ENCODE peak calls at places on chromosomes 12 and 14, in eight cellular contexts. One of them, this sample, is unnamed. For H3K4me1, the result is how much of the 10 kb centered on the place peaks cover.

GRCh38 chr14:24177928-24178327 is 6.0 kb downstream of the REC8 start:
- DNase-seq in stomach: no peak
- DNase-seq in IMR-90: no peak
- DNase-seq in upper lobe of right lung: no peak
- DNase-seq in CD8-positive, alpha-beta T cell: no peak
- DNase-seq in GM23248: no peak
- DNase-seq in colonic mucosa: no peak
- DNase-seq in heart left ventricle: no peak
- DNase-seq in this sample: no peak

GRCh38 chr14:44490966-44491365 is 16.1 kb downstream of the FSCB start:
- DNase-seq in stomach: no peak
- DNase-seq in IMR-90: no peak
- DNase-seq in upper lobe of right lung: no peak
- DNase-seq in CD8-positive, alpha-beta T cell: no peak
- DNase-seq in GM23248: no peak
- DNase-seq in colonic mucosa: no peak
- DNase-seq in heart left ventricle: no peak
- DNase-seq in this sample: no peak

GRCh38 chr12:39617887-39618286 is 1.7 kb downstream of the ABCD2 start:
- DNase-seq in stomach: no peak
- DNase-seq in IMR-90: no peak
- DNase-seq in upper lobe of right lung: no peak
- DNase-seq in CD8-positive, alpha-beta T cell: no peak
- DNase-seq in GM23248: no peak
- DNase-seq in colonic mucosa: no peak
- DNase-seq in heart left ventricle: no peak
- DNase-seq in this sample: no peak

GRCh38 chr12:100190013-100190394 is 10.6 kb upstream of the ACTR6 start:
- DNase-seq in stomach: no peak
- DNase-seq in IMR-90: no peak
- DNase-seq in upper lobe of right lung: no peak
- DNase-seq in CD8-positive, alpha-beta T cell: no peak
- DNase-seq in GM23248: peak
- DNase-seq in colonic mucosa: no peak
- DNase-seq in heart left ventricle: peak
- DNase-seq in this sample: peak

GRCh38 chr12:132986885-132987225 is 688 bp downstream of the ZNF26 start:
- DNase-seq in stomach: no peak
- DNase-seq in IMR-90: peak
- DNase-seq in upper lobe of right lung: no peak
- DNase-seq in CD8-positive, alpha-beta T cell: no peak
- DNase-seq in GM23248: peak
- DNase-seq in colonic mucosa: no peak
- DNase-seq in heart left ventricle: no peak
- DNase-seq in this sample: no peak

GRCh38 chr12:66188584-66189475 is at the start of gene IRAK3:
- DNase-seq in stomach: peak
- DNase-seq in IMR-90: peak
- DNase-seq in upper lobe of right lung: peak
- DNase-seq in CD8-positive, alpha-beta T cell: peak
- DNase-seq in GM23248: peak
- DNase-seq in colonic mucosa: peak
- DNase-seq in heart left ventricle: peak
- DNase-seq in this sample: peak

GRCh38 chr12:131049569-131050339 is 96.0 kb downstream of the ADGRD1 start:
- DNase-seq in stomach: no peak
- DNase-seq in IMR-90: no peak
- DNase-seq in upper lobe of right lung: peak
- DNase-seq in CD8-positive, alpha-beta T cell: no peak
- DNase-seq in GM23248: no peak
- DNase-seq in colonic mucosa: no peak
- DNase-seq in heart left ventricle: no peak
- DNase-seq in this sample: peak

GRCh38 chr14:48035836-48036235 is 360.4 kb upstream of the MDGA2 start:
- DNase-seq in stomach: no peak
- DNase-seq in IMR-90: no peak
- DNase-seq in upper lobe of right lung: peak
- DNase-seq in CD8-positive, alpha-beta T cell: no peak
- DNase-seq in GM23248: no peak
- DNase-seq in colonic mucosa: no peak
- DNase-seq in heart left ventricle: no peak
- DNase-seq in this sample: no peak

GRCh38 chr14:33986804-33987203 is 35.9 kb upstream of the EGLN3 start:
- DNase-seq in stomach: no peak
- DNase-seq in IMR-90: peak
- DNase-seq in upper lobe of right lung: no peak
- DNase-seq in CD8-positive, alpha-beta T cell: no peak
- DNase-seq in GM23248: peak
- DNase-seq in colonic mucosa: no peak
- DNase-seq in heart left ventricle: no peak
- DNase-seq in this sample: no peak

GRCh38 chr12:47755655-47756562 is 2.8 kb downstream of the RAPGEF3 start:
- DNase-seq in stomach: peak
- DNase-seq in IMR-90: no peak
- DNase-seq in upper lobe of right lung: no peak
- DNase-seq in CD8-positive, alpha-beta T cell: no peak
- DNase-seq in GM23248: peak
- DNase-seq in colonic mucosa: peak
- DNase-seq in heart left ventricle: no peak
- DNase-seq in this sample: no peak
- H3K4me1 ChIP-seq in stomach: half or more
- H3K4me1 ChIP-seq in IMR-90: under half
- H3K4me1 ChIP-seq in upper lobe of right lung: half or more
- H3K4me1 ChIP-seq in CD8-positive, alpha-beta T cell: under half
- H3K4me1 ChIP-seq in GM23248: under half
- H3K4me1 ChIP-seq in colonic mucosa: under half
- H3K4me1 ChIP-seq in heart left ventricle: half or more
- H3K4me1 ChIP-seq in this sample: under half

GRCh38 chr14:64759555-64759938 is 55.3 kb downstream of the PLEKHG3 start:
- DNase-seq in stomach: no peak
- DNase-seq in IMR-90: no peak
- DNase-seq in upper lobe of right lung: no peak
- DNase-seq in CD8-positive, alpha-beta T cell: no peak
- DNase-seq in GM23248: no peak
- DNase-seq in colonic mucosa: no peak
- DNase-seq in heart left ventricle: no peak
- DNase-seq in this sample: no peak
- H3K4me1 ChIP-seq in stomach: half or more
- H3K4me1 ChIP-seq in IMR-90: half or more
- H3K4me1 ChIP-seq in upper lobe of right lung: under half
- H3K4me1 ChIP-seq in CD8-positive, alpha-beta T cell: under half
- H3K4me1 ChIP-seq in GM23248: under half
- H3K4me1 ChIP-seq in colonic mucosa: under half
- H3K4me1 ChIP-seq in heart left ventricle: half or more
- H3K4me1 ChIP-seq in this sample: half or more

GRCh38 chr14:20494935-20495766 is 10.2 kb upstream of the RNASE10 start:
- DNase-seq in stomach: no peak
- DNase-seq in IMR-90: peak
- DNase-seq in upper lobe of right lung: no peak
- DNase-seq in CD8-positive, alpha-beta T cell: no peak
- DNase-seq in GM23248: peak
- DNase-seq in colonic mucosa: no peak
- DNase-seq in heart left ventricle: no peak
- DNase-seq in this sample: no peak
- H3K4me1 ChIP-seq in stomach: under half
- H3K4me1 ChIP-seq in IMR-90: under half
- H3K4me1 ChIP-seq in upper lobe of right lung: under half
- H3K4me1 ChIP-seq in CD8-positive, alpha-beta T cell: under half
- H3K4me1 ChIP-seq in GM23248: under half
- H3K4me1 ChIP-seq in colonic mucosa: under half
- H3K4me1 ChIP-seq in heart left ventricle: under half
- H3K4me1 ChIP-seq in this sample: under half

GRCh38 chr12:12501121-12501520 is 61.5 kb downstream of the DUSP16 start:
- DNase-seq in stomach: no peak
- DNase-seq in IMR-90: no peak
- DNase-seq in upper lobe of right lung: no peak
- DNase-seq in CD8-positive, alpha-beta T cell: no peak
- DNase-seq in GM23248: no peak
- DNase-seq in colonic mucosa: no peak
- DNase-seq in heart left ventricle: no peak
- DNase-seq in this sample: no peak
- H3K4me1 ChIP-seq in stomach: under half
- H3K4me1 ChIP-seq in IMR-90: under half
- H3K4me1 ChIP-seq in upper lobe of right lung: under half
- H3K4me1 ChIP-seq in CD8-positive, alpha-beta T cell: under half
- H3K4me1 ChIP-seq in GM23248: under half
- H3K4me1 ChIP-seq in colonic mucosa: under half
- H3K4me1 ChIP-seq in heart left ventricle: under half
- H3K4me1 ChIP-seq in this sample: under half

DNA sequence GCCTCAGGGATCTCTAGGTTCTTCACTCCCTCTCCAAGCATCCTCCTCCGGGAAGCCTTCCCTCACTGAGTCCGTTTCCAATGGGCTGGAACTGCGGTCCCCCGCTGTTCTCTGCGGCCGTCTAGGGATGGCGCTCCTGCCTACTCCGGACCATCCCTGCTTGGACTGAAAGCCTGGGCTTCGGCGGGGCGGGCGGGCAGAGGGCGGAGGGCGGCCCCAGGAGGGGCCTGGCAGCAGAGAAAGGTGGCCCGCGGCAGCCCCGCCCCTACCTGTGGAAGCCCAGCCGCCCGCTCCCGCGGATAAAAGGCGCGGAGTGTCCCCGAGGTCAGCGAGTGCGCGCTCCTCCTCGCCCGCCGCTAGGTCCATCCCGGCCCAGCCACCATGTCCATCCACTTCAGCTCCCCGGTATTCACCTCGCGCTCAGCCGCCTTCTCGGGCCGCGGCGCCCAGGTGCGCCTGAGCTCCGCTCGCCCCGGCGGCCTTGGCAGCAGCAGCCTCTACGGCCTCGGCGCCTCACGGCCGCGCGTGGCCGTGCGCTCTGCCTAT is at the start of gene KRT7:
- DNase-seq in stomach: no peak
- DNase-seq in IMR-90: no peak
- DNase-seq in upper lobe of right lung: peak
- DNase-seq in CD8-positive, alpha-beta T cell: no peak
- DNase-seq in GM23248: no peak
- DNase-seq in colonic mucosa: no peak
- DNase-seq in heart left ventricle: no peak
- DNase-seq in this sample: no peak
- H3K4me1 ChIP-seq in stomach: under half
- H3K4me1 ChIP-seq in IMR-90: under half
- H3K4me1 ChIP-seq in upper lobe of right lung: under half
- H3K4me1 ChIP-seq in CD8-positive, alpha-beta T cell: under half
- H3K4me1 ChIP-seq in GM23248: under half
- H3K4me1 ChIP-seq in colonic mucosa: under half
- H3K4me1 ChIP-seq in heart left ventricle: under half
- H3K4me1 ChIP-seq in this sample: under half

DNA sequence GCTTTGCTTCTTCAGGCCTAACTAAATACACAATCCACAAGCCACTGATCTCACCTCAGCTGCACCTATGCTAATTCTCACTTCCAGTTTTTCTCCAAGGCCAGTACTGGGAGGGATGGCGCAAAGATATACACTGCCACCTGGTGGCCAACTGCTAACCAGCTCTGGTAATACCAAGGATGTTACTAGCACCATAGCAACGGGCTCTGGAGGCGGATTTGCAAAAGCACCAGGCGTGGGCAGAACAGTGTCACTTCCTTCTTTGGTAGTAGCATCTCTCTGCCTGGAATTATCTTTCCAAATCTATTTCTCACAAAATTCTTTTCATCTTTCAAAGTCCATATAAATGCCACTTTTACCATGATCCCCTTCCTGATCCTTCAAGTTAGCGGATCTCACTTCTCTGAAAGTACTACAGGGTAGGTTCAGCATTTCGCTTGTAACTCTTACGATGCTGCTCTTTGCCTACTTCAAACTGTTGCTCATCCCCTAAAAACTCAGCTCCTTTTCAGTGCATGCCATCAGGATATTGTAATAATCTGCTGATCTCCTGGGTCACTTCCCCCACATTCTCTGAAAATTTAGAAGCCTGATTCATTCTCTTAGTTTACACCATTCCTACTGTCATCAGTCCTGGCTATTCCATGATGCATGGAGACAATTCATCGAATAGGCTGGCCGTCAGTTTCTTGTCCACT is 37.1 kb upstream of the FOXJ2 start:
- DNase-seq in stomach: peak
- DNase-seq in IMR-90: peak
- DNase-seq in upper lobe of right lung: peak
- DNase-seq in CD8-positive, alpha-beta T cell: peak
- DNase-seq in GM23248: peak
- DNase-seq in colonic mucosa: peak
- DNase-seq in heart left ventricle: peak
- DNase-seq in this sample: peak
- H3K4me1 ChIP-seq in stomach: under half
- H3K4me1 ChIP-seq in IMR-90: under half
- H3K4me1 ChIP-seq in upper lobe of right lung: under half
- H3K4me1 ChIP-seq in CD8-positive, alpha-beta T cell: under half
- H3K4me1 ChIP-seq in GM23248: under half
- H3K4me1 ChIP-seq in colonic mucosa: under half
- H3K4me1 ChIP-seq in heart left ventricle: under half
- H3K4me1 ChIP-seq in this sample: under half